ENCODE peak calls at places on chromosomes 13 and 19, in seven cellular contexts. F, Y, H, S, I, Z and W are unnamed samples. For H3K4me1, the result is how much of the 10 kb centered on the place peaks cover.

GRCh38 chr13:102703721-102704035 is 8.8 kb upstream of the METTL21C start:
- DNase-seq in F (no peak), Y (no peak), H (no peak), S (no peak), I (no peak), Z (no peak), W (no peak)

GRCh38 chr13:51697855-51698254 is 106.1 kb downstream of the DHRS12 start:
- DNase-seq in F (no peak), Y (no peak), H (no peak), S (no peak), I (no peak), Z (no peak), W (no peak)

GRCh38 chr19:29666634-29667389 is 1.6 kb downstream of the PLEKHF1 start:
- DNase-seq in F (no peak), Y (peak), H (peak), S (no peak), I (peak), Z (no peak), W (no peak)

GRCh38 chr13:50576156-50576555 is 267.3 kb downstream of the DLEU7 start:
- DNase-seq in F (no peak), Y (no peak), H (no peak), S (no peak), I (peak), Z (no peak), W (no peak)

GRCh38 chr13:60356970-60357369 is 40.0 kb upstream of the TDRD3 start:
- DNase-seq in F (no peak), Y (no peak), H (no peak), S (no peak), I (no peak), Z (no peak), W (no peak)

GRCh38 chr19:10863107-10863700 is 8.1 kb upstream of the CARM1 start:
- DNase-seq in F (no peak), Y (no peak), H (peak), S (no peak), I (peak), Z (no peak), W (no peak)

GRCh38 chr13:50616101-50616500 is 227.4 kb downstream of the DLEU7 start:
- DNase-seq in F (no peak), Y (no peak), H (peak), S (no peak), I (no peak), Z (no peak), W (no peak)

GRCh38 chr19:30374791-30375650 is 2.8 kb downstream of the ZNF536 start:
- DNase-seq in F (no peak), Y (no peak), H (no peak), S (peak), I (no peak), Z (no peak), W (no peak)

GRCh38 chr13:92137519-92137918 is 739.1 kb downstream of the GPC5 start:
- DNase-seq in F (no peak), Y (no peak), H (peak), S (no peak), I (no peak), Z (no peak), W (no peak)

GRCh38 chr19:19531951-19532805 is 3.5 kb downstream of the YJEFN3 start:
- DNase-seq in F (peak), Y (peak), H (peak), S (peak), I (peak), Z (no peak), W (no peak)

GRCh38 chr19:7486923-7487322 is 1.9 kb downstream of the PEX11G start:
- DNase-seq in F (no peak), Y (no peak), H (no peak), S (no peak), I (no peak), Z (no peak), W (no peak)

GRCh38 chr19:28609091-28609755 is 603.7 kb downstream of the UQCRFS1 start:
- DNase-seq in F (no peak), Y (no peak), H (no peak), S (no peak), I (no peak), Z (no peak), W (no peak)

GRCh38 chr19:53818756-53819155 is 5.4 kb downstream of the NLRP12 start:
- DNase-seq in F (no peak), Y (no peak), H (no peak), S (no peak), I (no peak), Z (no peak), W (no peak)

GRCh38 chr13:99392126-99392805 is 85.1 kb upstream of the GPR183 start:
- DNase-seq in F (no peak), Y (no peak), H (no peak), S (no peak), I (no peak), Z (no peak), W (no peak)

GRCh38 chr13:75415720-75416119 is 66.2 kb downstream of the TBC1D4 start:
- DNase-seq in F (no peak), Y (no peak), H (peak), S (no peak), I (no peak), Z (no peak), W (no peak)

GRCh38 chr13:99174533-99175100 is 26.0 kb upstream of the UBAC2 start:
- DNase-seq in F (no peak), Y (no peak), H (no peak), S (no peak), I (no peak), Z (no peak), W (no peak)

GRCh38 chr13:30857636-30858035 is 48.4 kb upstream of the MEDAG start:
- DNase-seq in F (no peak), Y (no peak), H (no peak), S (no peak), I (no peak), Z (no peak), W (no peak)

GRCh38 chr19:13260883-13261653 is 110.9 kb downstream of the IER2 start:
- DNase-seq in F (peak), Y (peak), H (peak), S (no peak), I (peak), Z (peak), W (no peak)

GRCh38 chr19:2261438-2262172 is 5.4 kb upstream of the JSRP1 start:
- DNase-seq in F (no peak), Y (peak), H (peak), S (peak), I (no peak), Z (no peak), W (no peak)

GRCh38 chr13:108962652-108963051 is 333.2 kb downstream of the MYO16 start:
- DNase-seq in F (no peak), Y (no peak), H (peak), S (no peak), I (no peak), Z (no peak), W (no peak)

GRCh38 chr19:923551-924211 is 2.2 kb upstream of the ARID3A start:
- DNase-seq in F (no peak), Y (no peak), H (no peak), S (peak), I (no peak), Z (no peak), W (no peak)

GRCh38 chr13:34207334-34207733 is 389.4 kb downstream of the RFC3 start:
- DNase-seq in F (peak), Y (no peak), H (peak), S (no peak), I (peak), Z (no peak), W (no peak)

GRCh38 chr19:11479470-11480080 is 1.3 kb downstream of the ELAVL3 start:
- DNase-seq in F (no peak), Y (no peak), H (peak), S (peak), I (peak), Z (no peak), W (no peak)

GRCh38 chr19:47781590-47782318 is 3.3 kb downstream of the SELENOW start:
- DNase-seq in F (no peak), Y (peak), H (no peak), S (no peak), I (peak), Z (no peak), W (no peak)

GRCh38 chr13:69274231-69274630 is 833.4 kb upstream of the ATXN8OS start:
- DNase-seq in F (no peak), Y (no peak), H (no peak), S (no peak), I (no peak), Z (no peak), W (no peak)

GRCh38 chr19:6100284-6100915 is 9.9 kb downstream of the RFX2 start:
- DNase-seq in F (no peak), Y (no peak), H (no peak), S (peak), I (no peak), Z (no peak), W (no peak)

GRCh38 chr19:58218899-58219298 is 9.8 kb upstream of the ZNF544 start:
- DNase-seq in F (no peak), Y (no peak), H (peak), S (peak), I (no peak), Z (no peak), W (no peak)

GRCh38 chr19:39405930-39406655 is 554 bp upstream of the ZFP36 start:
- DNase-seq in F (no peak), Y (peak), H (no peak), S (no peak), I (no peak), Z (no peak), W (peak)

GRCh38 chr19:8116437-8117293 is 32.7 kb downstream of the FBN3 start:
- DNase-seq in F (no peak), Y (no peak), H (no peak), S (no peak), I (no peak), Z (no peak), W (no peak)

GRCh38 chr19:55653651-55654322 is 1.0 kb upstream of the U2AF2 start:
- DNase-seq in F (peak), Y (peak), H (peak), S (peak), I (peak), Z (peak), W (peak)

GRCh38 chr13:101053289-101053688 is 363.0 kb downstream of the NALCN start:
- DNase-seq in F (no peak), Y (no peak), H (no peak), S (no peak), I (no peak), Z (no peak), W (no peak)

GRCh38 chr13:101059803-101060202 is 356.5 kb downstream of the NALCN start:
- DNase-seq in F (no peak), Y (no peak), H (no peak), S (no peak), I (no peak), Z (no peak), W (no peak)

GRCh38 chr13:101053694-101054093 is 362.6 kb downstream of the NALCN start:
- DNase-seq in F (no peak), Y (no peak), H (no peak), S (no peak), I (no peak), Z (no peak), W (no peak)

GRCh38 chr13:101058841-101059240 is 357.5 kb downstream of the NALCN start:
- DNase-seq in F (no peak), Y (no peak), H (no peak), S (no peak), I (no peak), Z (no peak), W (no peak)
- H3K4me1 ChIP-seq in F (under half), Y (under half), H (under half), S (under half), I (under half), Z (under half), W (under half)

DNA sequence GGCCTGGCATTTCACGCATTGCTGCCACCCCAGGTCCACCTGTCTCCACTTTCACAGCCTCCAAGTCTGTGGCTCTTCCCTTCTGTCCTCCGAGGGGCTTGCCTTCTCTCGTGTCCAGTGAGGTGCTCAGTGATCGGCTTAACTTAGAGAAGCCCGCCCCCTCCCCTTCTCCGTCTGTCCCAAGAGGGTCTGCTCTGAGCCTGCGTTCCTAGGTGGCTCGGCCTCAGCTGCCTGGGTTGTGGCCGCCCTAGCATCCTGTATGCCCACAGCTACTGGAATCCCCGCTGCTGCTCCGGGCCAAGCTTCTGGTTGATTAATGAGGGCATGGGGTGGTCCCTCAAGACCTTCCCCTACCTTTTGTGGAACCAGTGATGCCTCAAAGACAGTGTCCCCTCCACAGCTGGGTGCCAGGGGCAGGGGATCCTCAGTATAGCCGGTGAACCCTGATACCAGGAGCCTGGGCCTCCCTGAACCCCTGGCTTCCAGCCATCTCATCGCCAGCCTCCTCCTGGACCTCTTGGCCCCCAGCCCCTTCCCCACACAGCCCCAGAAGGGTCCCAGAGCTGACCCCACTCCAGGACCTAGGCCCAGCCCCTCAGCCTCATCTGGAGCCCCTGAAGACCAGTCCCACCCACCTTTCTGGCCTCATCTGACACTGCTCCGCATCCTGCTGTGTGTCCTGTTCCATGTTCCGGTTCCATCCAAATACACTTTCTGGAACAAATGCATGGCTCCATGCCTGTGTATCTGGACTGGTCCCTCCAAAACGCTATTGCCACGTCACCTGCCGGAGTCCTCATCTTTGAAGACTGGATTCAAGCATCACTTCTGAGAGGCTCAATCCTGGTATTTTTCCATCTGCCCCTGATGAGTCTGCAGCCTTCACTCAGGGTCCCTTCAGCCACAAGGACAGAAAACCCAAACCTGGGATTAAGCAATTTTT is 10.7 kb upstream of the DHDH start:
- DNase-seq in F (no peak), Y (no peak), H (no peak), S (no peak), I (no peak), Z (no peak), W (no peak)
- H3K4me1 ChIP-seq in F (under half), Y (under half), H (under half), S (under half), I (under half), Z (under half), W (under half)

DNA sequence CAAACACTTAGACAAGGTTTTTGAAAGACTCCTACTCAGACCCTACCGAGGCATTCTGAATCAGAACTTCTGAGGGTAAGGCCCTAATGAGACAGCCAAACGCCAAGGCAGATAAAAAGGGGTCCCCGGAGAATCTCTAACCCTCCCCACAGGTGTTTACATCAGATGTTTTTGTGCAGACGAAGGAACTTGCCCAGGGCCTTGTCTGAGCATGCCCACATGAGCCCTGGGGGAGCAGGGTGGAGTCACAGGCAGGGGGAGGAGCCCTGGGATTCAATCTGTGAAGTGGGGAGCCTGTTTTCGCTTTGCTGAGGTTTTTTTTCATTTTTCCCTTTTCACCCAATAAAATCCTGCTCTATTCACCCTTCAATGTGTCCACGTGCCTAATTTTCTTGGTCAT is 61.6 kb upstream of the MED4 start:
- DNase-seq in F (no peak), Y (no peak), H (no peak), S (no peak), I (no peak), Z (no peak), W (no peak)
- H3K4me1 ChIP-seq in F (under half), Y (under half), H (under half), S (under half), I (under half), Z (under half), W (under half)

DNA sequence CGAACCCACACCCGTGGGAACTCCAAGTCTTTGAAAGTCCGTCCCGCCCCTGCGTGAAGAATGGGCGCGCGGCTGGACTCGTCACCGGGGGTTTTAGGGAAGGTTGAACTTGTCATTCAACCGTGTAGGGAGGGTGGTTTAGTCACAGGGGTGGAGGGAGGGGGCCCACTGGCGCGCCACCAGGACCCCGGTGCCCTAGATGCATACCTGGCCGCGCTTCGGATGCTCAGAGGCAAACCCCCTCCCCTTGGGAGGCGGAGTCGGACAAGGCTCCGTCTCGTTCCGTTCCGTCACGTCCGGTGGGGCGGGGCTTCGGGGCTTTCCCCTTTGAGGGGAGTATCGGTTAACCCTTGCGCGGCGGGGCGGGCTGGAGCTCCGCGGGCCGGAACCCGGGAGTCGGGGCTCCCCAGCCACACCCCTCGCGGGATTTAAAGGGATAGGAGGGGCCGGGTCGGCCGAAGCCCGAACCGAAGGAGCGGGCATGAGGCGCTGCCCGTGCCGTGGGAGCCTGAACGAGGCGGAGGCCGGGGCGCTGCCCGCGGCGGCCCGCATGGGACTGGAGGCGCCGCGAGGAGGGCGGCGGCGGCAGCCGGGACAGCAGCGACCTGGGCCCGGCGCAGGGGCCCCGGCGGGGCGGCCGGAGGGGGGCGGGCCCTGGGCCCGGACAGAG is at the start of the genes COQ8B and ITPKC:
- DNase-seq in F (peak), Y (peak), H (peak), S (peak), I (peak), Z (peak), W (peak)
- H3K4me1 ChIP-seq in F (under half), Y (under half), H (under half), S (under half), I (under half), Z (under half), W (under half)

GRCh38 chr19:15467734-15468214 is 3.4 kb upstream of the RASAL3 start:
- DNase-seq in F (no peak), Y (no peak), H (no peak), S (no peak), I (no peak), Z (no peak), W (no peak)

GRCh38 chr19:15468675-15469512 is 4.5 kb upstream of the RASAL3 start:
- DNase-seq in F (no peak), Y (no peak), H (no peak), S (no peak), I (no peak), Z (no peak), W (no peak)

GRCh38 chr19:15464394-15465385 is at the start of gene RASAL3:
- DNase-seq in F (no peak), Y (no peak), H (peak), S (no peak), I (no peak), Z (peak), W (no peak)

GRCh38 chr19:15469513-15470297 is 5.4 kb upstream of the RASAL3 start:
- DNase-seq in F (no peak), Y (no peak), H (peak), S (no peak), I (no peak), Z (no peak), W (no peak)

GRCh38 chr19:15466851-15467733 is 2.7 kb upstream of the RASAL3 start:
- DNase-seq in F (no peak), Y (no peak), H (peak), S (no peak), I (no peak), Z (peak), W (no peak)
- H3K4me1 ChIP-seq in F (under half), Y (under half), H (under half), S (under half), I (under half), Z (under half), W (under half)